ENCODE peak calls at places on chromosomes 12 and 14, in seven cellular contexts. A is brain microvascular endothelial cell, W is neural progenitor cell, Z is tibial artery, L is A549, I is gastrocnemius medialis, J is foreskin keratinocyte. F is an unnamed sample.

GRCh38 chr12:9717070-9717925 is 15.6 kb downstream of the CLECL1 start:
- DNase-seq in A (no peak), W (no peak), Z (no peak), L (no peak), I (no peak), J (no peak), F (no peak)

GRCh38 chr14:66511849-66512248 is 3.9 kb downstream of the GPHN start:
- DNase-seq in A (no peak), W (no peak), Z (no peak), L (no peak), I (no peak), J (no peak), F (no peak)

GRCh38 chr14:56648508-56649301 is 69.1 kb downstream of the TMEM260 start:
- DNase-seq in A (no peak), W (peak), Z (no peak), L (no peak), I (no peak), J (no peak), F (no peak)

GRCh38 chr14:98608071-98609060 is 663.6 kb downstream of the BCL11B start:
- DNase-seq in A (no peak), W (no peak), Z (no peak), L (no peak), I (no peak), J (no peak), F (no peak)

GRCh38 chr12:89529738-89530137 is 3.9 kb upstream of the POC1B start:
- DNase-seq in A (peak), W (peak), Z (no peak), L (peak), I (no peak), J (peak), F (no peak)

GRCh38 chr12:27284751-27285150 is 40.7 kb downstream of the STK38L start:
- DNase-seq in A (peak), W (no peak), Z (no peak), L (peak), I (no peak), J (no peak), F (no peak)

GRCh38 chr12:119749666-119750065 is 81.7 kb downstream of the PRKAB1 start:
- DNase-seq in A (no peak), W (peak), Z (no peak), L (no peak), I (no peak), J (peak), F (no peak)

GRCh38 chr14:105532735-105533141 is 6.4 kb downstream of the TMEM121 start:
- DNase-seq in A (peak), W (peak), Z (no peak), L (peak), I (no peak), J (no peak), F (no peak)

GRCh38 chr14:58747181-58747580 is 109.4 kb downstream of the DACT1 start:
- DNase-seq in A (peak), W (no peak), Z (peak), L (peak), I (peak), J (no peak), F (peak)

GRCh38 chr12:13924286-13924685 is 57.1 kb downstream of the GRIN2B start:
- DNase-seq in A (no peak), W (no peak), Z (no peak), L (no peak), I (no peak), J (no peak), F (no peak)

GRCh38 chr12:109739747-109740693 is 26.4 kb downstream of the FAM222A start:
- DNase-seq in A (no peak), W (peak), Z (peak), L (no peak), I (no peak), J (no peak), F (no peak)

GRCh38 chr12:107264667-107265066 is 171.3 kb upstream of the CRY1 start:
- DNase-seq in A (no peak), W (no peak), Z (no peak), L (no peak), I (no peak), J (no peak), F (no peak)

GRCh38 chr12:47651368-47652254 is 54.2 kb downstream of the RPAP3 start:
- DNase-seq in A (peak), W (peak), Z (peak), L (peak), I (peak), J (peak), F (peak)

DNA sequence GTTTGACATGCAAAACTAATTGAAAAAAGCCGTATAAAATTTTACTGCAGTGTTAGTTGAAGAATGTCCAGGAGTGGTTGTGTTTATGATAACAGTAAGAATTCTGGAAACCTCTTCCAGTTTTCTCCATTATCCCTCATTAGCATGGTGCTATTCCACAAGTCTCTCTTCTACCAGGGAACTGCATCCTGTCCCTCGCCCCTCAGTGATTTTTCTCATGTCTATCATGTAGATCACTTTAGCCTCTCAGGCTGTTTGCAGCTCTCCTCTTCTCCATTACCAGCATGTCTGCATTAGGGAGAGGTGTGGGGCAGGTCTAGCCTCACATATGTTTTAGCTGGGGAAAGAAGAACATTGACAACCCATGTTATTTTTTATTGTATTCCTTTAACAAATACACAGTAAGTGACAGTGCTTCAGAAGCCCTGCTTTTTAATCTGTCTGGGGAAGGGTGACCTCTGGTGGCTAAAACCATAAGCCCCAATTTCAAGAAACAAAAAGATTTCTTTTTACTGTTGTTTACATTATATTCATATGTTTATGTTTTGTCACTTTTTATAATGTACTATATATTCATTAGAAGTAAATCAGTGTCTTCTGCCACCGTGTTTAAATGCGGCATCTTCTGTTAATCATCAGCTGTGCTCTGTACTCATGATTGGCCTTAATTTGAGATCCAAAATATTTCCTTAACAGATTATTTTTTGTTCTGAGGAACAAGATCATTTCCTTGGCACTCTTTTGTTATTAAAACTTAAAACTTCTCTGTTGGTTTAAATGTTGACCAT is 70.7 kb downstream of the RASSF8 start:
- DNase-seq in A (peak), W (peak), Z (no peak), L (peak), I (no peak), J (peak), F (no peak)
- TF ChIP-seq CTCF in A (peak), W (peak), Z (peak), L (peak), I (peak), J (peak), F (peak)

GRCh38 chr12:102005256-102005655 is 56.5 kb downstream of the WASHC3 start:
- DNase-seq in A (no peak), W (peak), Z (no peak), L (no peak), I (no peak), J (no peak), F (no peak)
- TF ChIP-seq CTCF in A (no peak), W (no peak), Z (no peak), L (no peak), I (no peak), J (no peak), F (no peak)

GRCh38 chr12:15899282-15899870 is 11.8 kb upstream of the DERA start:
- DNase-seq in A (no peak), W (peak), Z (no peak), L (peak), I (no peak), J (peak), F (no peak)
- TF ChIP-seq CTCF in A (peak), W (peak), Z (peak), L (peak), I (peak), J (peak), F (peak)

GRCh38 chr12:45121224-45121623 is 70.3 kb upstream of the DBX2 start:
- DNase-seq in A (no peak), W (no peak), Z (no peak), L (peak), I (no peak), J (no peak), F (no peak)
- TF ChIP-seq CTCF in A (peak), W (peak), Z (no peak), L (no peak), I (no peak), J (peak), F (no peak)

DNA sequence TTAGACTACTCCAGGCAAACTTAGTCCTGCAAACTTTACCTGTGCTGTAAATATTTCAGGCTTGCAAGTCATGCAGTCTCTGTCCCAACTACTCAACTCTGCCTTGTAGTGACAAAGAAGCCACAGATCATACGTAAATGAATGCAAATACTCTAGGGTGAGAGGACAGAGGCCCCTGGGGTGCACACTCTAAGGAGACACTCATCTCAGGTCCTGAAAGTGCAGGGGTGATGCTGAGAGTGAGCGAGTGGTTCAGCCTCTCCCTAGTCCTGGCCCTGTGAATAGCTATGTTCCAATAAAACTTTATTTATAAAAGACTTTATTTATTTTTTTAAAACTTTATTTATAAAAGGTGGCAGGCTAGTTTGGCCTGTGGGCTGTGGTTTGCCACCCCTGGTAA is 34.9 kb downstream of the HCAR2 start:
- DNase-seq in A (no peak), W (no peak), Z (no peak), L (no peak), I (no peak), J (no peak), F (no peak)
- TF ChIP-seq CTCF in A (no peak), W (no peak), Z (no peak), L (no peak), I (no peak), J (no peak), F (no peak)

DNA sequence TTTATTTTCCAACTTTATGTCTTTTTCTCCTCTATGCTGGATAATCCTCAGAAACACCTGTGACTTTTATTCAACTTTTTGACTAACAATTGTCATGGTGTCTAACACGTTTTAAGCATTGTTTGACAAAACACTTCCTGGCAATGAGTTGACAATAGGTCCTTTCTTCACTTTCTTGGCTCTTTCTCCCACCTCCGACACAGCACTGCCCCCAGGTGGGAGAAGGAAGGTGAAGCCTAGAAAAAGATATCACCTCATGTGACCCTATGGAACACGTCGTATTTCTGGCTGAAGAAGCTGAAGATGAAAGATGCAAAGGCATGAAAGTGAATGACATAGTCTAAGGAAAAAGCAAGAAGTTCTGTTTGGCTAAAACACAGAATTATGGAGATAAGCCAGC is 430.0 kb downstream of the ETNK1 start:
- DNase-seq in A (no peak), W (peak), Z (no peak), L (peak), I (no peak), J (peak), F (no peak)
- TF ChIP-seq CTCF in A (peak), W (peak), Z (peak), L (peak), I (no peak), J (peak), F (no peak)

DNA sequence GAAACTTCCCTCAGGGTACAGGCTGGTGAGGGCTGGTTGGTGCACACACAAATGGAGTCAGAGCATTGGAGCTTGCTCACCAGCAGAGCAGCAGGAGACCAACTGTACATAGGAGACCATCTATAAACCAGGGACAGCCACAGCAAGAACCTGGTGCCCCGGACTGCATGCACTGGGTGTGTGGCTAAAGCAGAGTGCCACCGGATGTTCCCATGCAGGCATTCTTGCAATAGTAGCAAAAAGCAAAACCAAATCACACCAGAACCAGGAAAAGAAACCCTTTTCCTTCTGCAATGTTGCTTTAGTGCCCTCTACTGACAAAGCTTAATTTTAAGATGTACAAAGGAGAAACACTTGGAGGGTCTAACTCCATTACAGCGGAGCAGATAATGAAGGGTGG is 136.3 kb downstream of the MDGA2 start:
- DNase-seq in A (peak), W (peak), Z (no peak), L (peak), I (no peak), J (no peak), F (no peak)
- TF ChIP-seq CTCF in A (peak), W (peak), Z (peak), L (peak), I (no peak), J (peak), F (peak)

GRCh38 chr12:79344855-79345840 is 345.6 kb downstream of the PAWR start:
- DNase-seq in A (peak), W (peak), Z (no peak), L (peak), I (no peak), J (peak), F (no peak)
- TF ChIP-seq CTCF in A (peak), W (peak), Z (no peak), L (peak), I (no peak), J (peak), F (peak)

F was measured in right atrium auricular region.